ENCODE peak calls at places on chromosomes 5 and 9, in six cellular contexts. N is HCT116; E is AG04450; B is Peyer's patch; G is left lung; J is CD4-positive, alpha-beta T cell. R is an unnamed sample.

GRCh38 chr9:89885156-89885555 is 280.3 kb downstream of the GADD45G start:
- DNase-seq in J (no peak), N (no peak), E (no peak), G (no peak), B (no peak), R (peak; percentile 7)

GRCh38 chr5:143434261-143435206 is 31.0 kb upstream of the NR3C1 start:
- DNase-seq in G (no peak), J (peak; percentile 50), N (no peak), E (no peak), B (no peak), R (no peak)

GRCh38 chr5:80761966-80762365 is 107.2 kb upstream of the DHFR start:
- DNase-seq in J (no peak), E (no peak), B (no peak), N (no peak), G (no peak), R (no peak)

GRCh38 chr5:121100931-121101330 is 636.8 kb downstream of the PRR16 start:
- DNase-seq in B (no peak), N (no peak), E (no peak), J (no peak), G (no peak), R (no peak)

GRCh38 chr9:86550411-86550810 is 196.2 kb upstream of the TUT7 start:
- DNase-seq in N (no peak), J (no peak), E (no peak), G (no peak), B (no peak), R (no peak)

GRCh38 chr9:91481971-91482370 is 58.3 kb upstream of the NFIL3 start:
- DNase-seq in E (no peak), G (no peak), B (no peak), N (no peak), J (no peak), R (no peak)

GRCh38 chr9:99011161-99011709 is 67.5 kb downstream of the COL15A1 start:
- DNase-seq in J (no peak), N (no peak), E (no peak), B (no peak), G (no peak), R (no peak)

GRCh38 chr5:76709762-76710161 is 6.2 kb upstream of the F2R start:
- DNase-seq in E (no peak), G (no peak), N (no peak), J (no peak), B (no peak), R (no peak)

GRCh38 chr9:3528466-3528865 is 2.7 kb upstream of the RFX3 start:
- DNase-seq in G (no peak), J (peak; percentile 38), E (no peak), N (no peak), B (no peak), R (no peak)

GRCh38 chr5:159972538-159973362 is 36.2 kb upstream of the TTC1 start:
- DNase-seq in J (no peak), B (no peak), G (no peak), E (no peak), N (no peak), R (no peak)

GRCh38 chr9:113463418-113464285 is at the start of gene RGS3:
- DNase-seq in N (peak; percentile 42), E (no peak), J (no peak), B (peak; percentile 85), G (peak; percentile 92), R (no peak)
- TF ChIP-seq CTCF in N (no peak), E (no peak), J (no peak), B (no peak), G (no peak), R (no peak)

GRCh38 chr5:117204926-117205869 is 630.6 kb upstream of the SEMA6A start:
- DNase-seq in E (no peak), N (no peak), J (no peak), G (no peak), B (no peak), R (no peak)
- TF ChIP-seq CTCF in E (no peak), N (no peak), J (no peak), G (no peak), B (no peak), R (no peak)

DNA sequence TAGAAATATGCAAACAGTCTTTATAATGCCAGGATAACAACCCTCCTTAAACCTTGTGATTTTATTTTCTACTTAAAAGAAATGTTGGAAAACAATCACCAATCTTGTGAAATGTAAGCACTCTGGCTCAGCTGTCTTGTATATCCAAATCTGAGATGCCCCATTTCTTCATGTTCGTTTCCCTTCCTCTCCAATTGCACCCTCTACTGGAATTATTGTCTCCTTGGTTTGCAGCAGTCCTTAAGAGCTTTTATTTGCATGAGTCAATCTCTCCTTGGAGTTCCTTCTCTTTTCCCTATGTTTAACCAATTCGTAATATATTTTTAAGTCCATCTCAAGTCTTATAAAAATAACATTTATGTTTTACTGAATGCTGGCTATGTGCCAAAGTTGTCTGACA is 362.0 kb upstream of the CDH10 start:
- DNase-seq in N (no peak), B (no peak), J (no peak), E (no peak), G (no peak), R (no peak)
- TF ChIP-seq CTCF in N (no peak), B (no peak), J (no peak), E (no peak), G (no peak), R (no peak)

GRCh38 chr5:53434566-53434965 is 45.9 kb upstream of the FST start:
- DNase-seq in B (no peak), N (no peak), E (no peak), G (no peak), J (no peak), R (no peak)

GRCh38 chr5:53436480-53437191 is 43.8 kb upstream of the FST start:
- DNase-seq in B (no peak), E (no peak), N (no peak), G (no peak), J (no peak), R (no peak)

GRCh38 chr5:53438079-53438478 is 42.4 kb upstream of the FST start:
- DNase-seq in E (no peak), B (no peak), G (no peak), J (no peak), N (no peak), R (no peak)

GRCh38 chr5:53442946-53443345 is 37.5 kb upstream of the FST start:
- DNase-seq in G (no peak), B (no peak), J (no peak), E (no peak), N (no peak), R (no peak)

GRCh38 chr5:53438486-53439472 is 41.6 kb upstream of the FST start:
- DNase-seq in E (no peak), B (no peak), J (no peak), G (no peak), N (no peak), R (no peak)
- TF ChIP-seq CTCF in E (no peak), B (no peak), J (no peak), G (no peak), N (no peak), R (no peak)

DNA sequence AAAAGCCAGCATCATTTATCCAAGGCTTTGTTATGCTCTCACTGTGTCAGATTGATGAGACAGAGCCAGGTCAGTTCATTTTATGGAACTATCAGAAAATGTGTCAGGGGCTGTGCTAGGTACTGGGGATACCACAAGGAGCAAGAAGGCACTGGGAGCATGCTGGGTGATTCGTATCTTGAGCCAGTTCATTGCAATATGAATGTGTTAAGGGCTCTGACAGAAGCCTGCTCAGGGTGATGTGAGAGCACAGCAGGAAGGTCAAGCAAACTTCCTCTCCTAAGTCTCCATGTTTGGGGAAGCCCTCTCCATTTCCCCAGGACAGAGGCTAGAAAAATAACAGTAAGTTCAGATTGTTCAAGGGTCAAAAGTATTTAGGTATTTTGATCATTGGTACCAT is 19.8 kb downstream of the C7 start:
- DNase-seq in G (no peak), N (no peak), J (no peak), B (no peak), E (no peak), R (no peak)
- TF ChIP-seq CTCF in G (no peak), N (no peak), J (no peak), B (no peak), E (no peak), R (no peak)

GRCh38 chr5:94849821-94850736 is 231.6 kb downstream of the SLF1 start:
- DNase-seq in G (no peak), J (no peak), B (no peak), E (peak; percentile 26), N (peak; percentile 59), R (no peak)
- TF ChIP-seq CTCF in G (peak; percentile 45), J (peak; percentile 66), B (peak; percentile 54), E (peak; percentile 76), N (peak; percentile 85), R (no peak)

DNA sequence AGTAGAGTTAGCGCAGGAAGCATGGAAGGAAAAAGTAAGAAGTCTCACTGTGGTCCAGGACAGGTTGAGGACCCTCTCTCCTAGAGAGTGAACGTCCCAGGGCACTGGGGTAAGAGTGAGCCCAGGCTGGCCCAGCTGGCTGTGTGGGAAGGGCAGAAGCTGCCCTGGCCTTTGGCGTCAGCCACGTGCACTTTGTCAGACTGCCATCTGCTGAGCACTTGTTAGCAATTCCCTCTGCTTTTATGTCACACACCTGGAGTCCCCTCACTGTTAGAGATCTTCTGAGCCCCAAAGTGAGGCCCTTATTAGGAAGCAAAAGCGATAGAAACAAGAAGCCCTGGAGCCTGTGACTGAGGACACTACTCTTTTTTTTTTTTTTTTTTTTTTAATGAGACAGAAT is 79.1 kb downstream of the UGCG start:
- DNase-seq in J (no peak), B (peak; percentile 74), G (peak; percentile 84), N (peak; percentile 32), E (no peak), R (no peak)
- TF ChIP-seq CTCF in J (no peak), B (peak; percentile 55), G (no peak), N (peak; percentile 23), E (no peak), R (no peak)

R was measured in ovary.